ENCODE peak calls at places on chromosome 19, in four cellular contexts. One of them, this sample, is unnamed.
A peak's percentile ranks its signal among the peaks of the same experiment; 100 is the strongest.

GRCh38 chr19:44303976-44304568 is 753 bp downstream of the ZNF235 start:
- DNase-seq in ovary: no peak
- DNase-seq in BE2C: peak; percentile 16
- DNase-seq in left lung: no peak
- DNase-seq in this sample: no peak

GRCh38 chr19:55528030-55528801 is 8.7 kb downstream of the SBK2 start:
- DNase-seq in left lung: no peak
- DNase-seq in BE2C: peak; percentile 37
- DNase-seq in ovary: no peak
- DNase-seq in this sample: no peak

GRCh38 chr19:6725513-6726231 is 5.2 kb upstream of the C3 start:
- DNase-seq in ovary: no peak
- DNase-seq in BE2C: no peak
- DNase-seq in left lung: peak; percentile 17
- DNase-seq in this sample: no peak

GRCh38 chr19:3482507-3483225 is 575 bp downstream of the SMIM44 start:
- DNase-seq in left lung: peak; percentile 80
- DNase-seq in BE2C: no peak
- DNase-seq in ovary: no peak
- DNase-seq in this sample: no peak

GRCh38 chr19:45305421-45305820 is 17.3 kb downstream of the CKM start:
- DNase-seq in left lung: no peak
- DNase-seq in ovary: no peak
- DNase-seq in BE2C: no peak
- DNase-seq in this sample: no peak

GRCh38 chr19:7366701-7367420 is 18.1 kb downstream of the ARHGEF18 start:
- DNase-seq in BE2C: no peak
- DNase-seq in left lung: no peak
- DNase-seq in ovary: no peak
- DNase-seq in this sample: no peak

GRCh38 chr19:43290568-43291359 is 21.4 kb upstream of the PSG9 start:
- DNase-seq in BE2C: no peak
- DNase-seq in left lung: no peak
- DNase-seq in ovary: no peak
- DNase-seq in this sample: no peak

GRCh38 chr19:12997225-12997966 is 2.1 kb downstream of the NFIX start:
- DNase-seq in BE2C: no peak
- DNase-seq in ovary: no peak
- DNase-seq in left lung: no peak
- DNase-seq in this sample: no peak

GRCh38 chr19:51127755-51128154 is 3.0 kb downstream of the SIGLEC9 start:
- DNase-seq in BE2C: no peak
- DNase-seq in ovary: no peak
- DNase-seq in left lung: no peak
- DNase-seq in this sample: no peak

GRCh38 chr19:31118926-31119325 is 230.3 kb downstream of the TSHZ3 start:
- DNase-seq in ovary: no peak
- DNase-seq in left lung: no peak
- DNase-seq in BE2C: no peak
- DNase-seq in this sample: no peak

GRCh38 chr19:22622020-22622419 is 12.1 kb upstream of the ZNF492 start:
- DNase-seq in left lung: no peak
- DNase-seq in BE2C: no peak
- DNase-seq in ovary: no peak
- DNase-seq in this sample: no peak

GRCh38 chr19:11288349-11288748 is 7.6 kb upstream of the TSPAN16 start:
- DNase-seq in ovary: no peak
- DNase-seq in left lung: no peak
- DNase-seq in BE2C: no peak
- DNase-seq in this sample: no peak

GRCh38 chr19:34244611-34245299 is 9.6 kb upstream of the GARRE1 start:
- DNase-seq in left lung: no peak
- DNase-seq in ovary: no peak
- DNase-seq in BE2C: no peak
- DNase-seq in this sample: peak; percentile 31

GRCh38 chr19:38234615-38235014 is 10.6 kb upstream of the DPF1 start:
- DNase-seq in ovary: no peak
- DNase-seq in BE2C: no peak
- DNase-seq in left lung: no peak
- DNase-seq in this sample: no peak

GRCh38 chr19:11261902-11262839 is at the start of gene DOCK6:
- DNase-seq in ovary: peak; percentile 59
- DNase-seq in BE2C: peak; percentile 32
- DNase-seq in left lung: peak; percentile 84
- DNase-seq in this sample: no peak

GRCh38 chr19:31408460-31409124 is 59.4 kb upstream of the TSHZ3 start:
- DNase-seq in BE2C: no peak
- DNase-seq in ovary: no peak
- DNase-seq in left lung: no peak
- DNase-seq in this sample: peak; percentile 29

GRCh38 chr19:4676955-4677731 is 7.0 kb upstream of the MYDGF start:
- DNase-seq in ovary: no peak
- DNase-seq in BE2C: peak; percentile 60
- DNase-seq in left lung: no peak
- DNase-seq in this sample: peak; percentile 43
- TF ChIP-seq CTCF in ovary: no peak
- TF ChIP-seq CTCF in BE2C: peak; percentile 56
- TF ChIP-seq CTCF in left lung: no peak
- TF ChIP-seq CTCF in this sample: peak; percentile 53

DNA sequence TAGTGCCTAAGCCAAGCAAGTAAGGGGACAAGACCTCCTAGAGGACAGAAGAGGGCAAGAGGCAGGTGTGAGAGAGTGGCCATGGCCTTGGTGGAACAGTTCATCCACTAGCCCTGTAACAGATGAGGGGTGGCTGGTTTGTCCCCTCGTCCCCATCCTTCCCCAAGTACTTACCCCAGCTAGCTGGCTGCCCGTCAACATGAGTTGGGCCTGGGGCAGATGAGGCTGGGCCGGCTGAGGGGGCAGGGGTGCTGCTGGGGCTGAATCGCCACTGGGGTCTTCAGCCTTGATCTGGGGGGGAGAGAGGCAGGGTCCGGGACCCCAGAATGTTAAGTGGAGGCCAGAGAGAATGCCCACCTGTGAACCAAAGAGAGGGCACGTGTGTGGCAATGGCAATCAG is 15.2 kb downstream of the POU2F2 start:
- DNase-seq in left lung: no peak
- DNase-seq in BE2C: no peak
- DNase-seq in ovary: no peak
- DNase-seq in this sample: no peak
- H3K4me1 ChIP-seq in left lung: peaks cover 17% of the 10 kb centered on the region
- H3K4me1 ChIP-seq in BE2C: peaks cover 14% of the 10 kb centered on the region
- H3K4me1 ChIP-seq in ovary: no peaks in the 10 kb centered on the region
- H3K4me1 ChIP-seq in this sample: peaks cover 11% of the 10 kb centered on the region

GRCh38 chr19:47421244-47421786 is 2.0 kb upstream of the MEIS3 start:
- DNase-seq in left lung: no peak
- DNase-seq in ovary: no peak
- DNase-seq in BE2C: no peak
- DNase-seq in this sample: no peak
- TF ChIP-seq CTCF in left lung: no peak
- TF ChIP-seq CTCF in ovary: no peak
- TF ChIP-seq CTCF in BE2C: no peak
- TF ChIP-seq CTCF in this sample: no peak

GRCh38 chr19:42254850-42255765 is at the start of gene ERF:
- DNase-seq in left lung: peak; percentile 98
- DNase-seq in BE2C: peak; percentile 96
- DNase-seq in ovary: peak; percentile 96
- DNase-seq in this sample: peak; percentile 94

GRCh38 chr19:42252365-42253244 is 2.3 kb downstream of the ERF start:
- DNase-seq in left lung: no peak
- DNase-seq in BE2C: no peak
- DNase-seq in ovary: peak; percentile 68
- DNase-seq in this sample: peak; percentile 58

GRCh38 chr19:42254083-42254849 is 662 bp downstream of the ERF start:
- DNase-seq in ovary: peak; percentile 85
- DNase-seq in BE2C: peak; percentile 72
- DNase-seq in left lung: peak; percentile 91
- DNase-seq in this sample: peak; percentile 72

GRCh38 chr19:42251572-42251990 is 3.3 kb downstream of the ERF start:
- DNase-seq in left lung: no peak
- DNase-seq in ovary: peak; percentile 49
- DNase-seq in BE2C: no peak
- DNase-seq in this sample: no peak

GRCh38 chr19:42253245-42254082 is 1.5 kb downstream of the ERF start:
- DNase-seq in ovary: peak; percentile 79
- DNase-seq in left lung: peak; percentile 92
- DNase-seq in BE2C: peak; percentile 66
- DNase-seq in this sample: peak; percentile 66
- H3K4me1 ChIP-seq in ovary: peaks cover 21% of the 10 kb centered on the region
- H3K4me1 ChIP-seq in left lung: peaks cover 51% of the 10 kb centered on the region
- H3K4me1 ChIP-seq in BE2C: peaks cover 8% of the 10 kb centered on the region
- H3K4me1 ChIP-seq in this sample: peaks cover 59% of the 10 kb centered on the region

This sample was measured in heart right ventricle.